ENCODE peak calls at places on chromosomes 2 and 18, in seven cellular contexts. S is anterior cingulate cortex, F is right atrium auricular region, U is iPS-NIHi11, X is OCI-LY7, G is Calu3, B is osteocyte. P is an unnamed sample.

GRCh38 chr2:20524412-20525040 is 77.7 kb downstream of the RHOB start:
- DNase-seq in B (no peak), S (peak; percentile 39), F (no peak), U (no peak), X (peak; percentile 65), G (no peak), P (peak; percentile 81)

GRCh38 chr2:237632991-237633629 is 5.7 kb downstream of the LRRFIP1 start:
- DNase-seq in B (no peak), G (no peak), U (no peak), X (no peak), S (no peak), F (no peak), P (no peak)

GRCh38 chr2:206435738-206436137 is 7.6 kb upstream of the ADAM23 start:
- DNase-seq in G (no peak), S (no peak), U (no peak), X (no peak), B (no peak), F (no peak), P (no peak)

GRCh38 chr2:223668302-223668998 is 66.3 kb upstream of the SCG2 start:
- DNase-seq in U (no peak), F (no peak), S (no peak), X (no peak), B (no peak), G (no peak), P (no peak)

GRCh38 chr18:61443311-61443710 is 110.1 kb downstream of the CDH20 start:
- DNase-seq in G (no peak), S (no peak), U (no peak), X (no peak), F (no peak), B (no peak), P (no peak)

GRCh38 chr2:20443276-20443920 is 3.5 kb upstream of the RHOB start:
- DNase-seq in U (no peak), F (peak; percentile 64), G (peak; percentile 76), S (no peak), X (peak; percentile 55), B (no peak), P (no peak)

GRCh38 chr18:63131106-63131943 is 188.2 kb downstream of the BCL2 start:
- DNase-seq in U (peak; percentile 67), X (peak; percentile 50), S (no peak), B (no peak), G (peak; percentile 56), F (peak; percentile 69), P (peak; percentile 73)

GRCh38 chr18:69330345-69330744 is 70.3 kb upstream of the DOK6 start:
- DNase-seq in U (no peak), X (no peak), F (no peak), S (no peak), B (no peak), G (no peak), P (no peak)

GRCh38 chr18:35063875-35064274 is 22.7 kb downstream of the MAPRE2 start:
- DNase-seq in S (no peak), F (no peak), B (no peak), X (no peak), G (no peak), U (no peak), P (no peak)

GRCh38 chr2:80136338-80136737 is 168.2 kb downstream of the LRRTM1 start:
- DNase-seq in F (no peak), G (no peak), U (no peak), S (no peak), X (no peak), B (no peak), P (no peak)

GRCh38 chr2:144948205-144948855 is 428.4 kb upstream of the ZEB2 start:
- DNase-seq in G (no peak), U (no peak), B (no peak), X (no peak), S (no peak), F (no peak), P (no peak)

GRCh38 chr2:18630101-18630500 is 40.7 kb upstream of the NT5C1B start:
- DNase-seq in F (no peak), B (no peak), S (no peak), U (no peak), X (no peak), G (no peak), P (no peak)

GRCh38 chr2:75607988-75608683 is 38.4 kb upstream of the MRPL19 start:
- DNase-seq in F (no peak), G (no peak), U (peak; percentile 41), B (no peak), X (no peak), S (no peak), P (no peak)

P was measured in posterior cingulate gyrus.